ENCODE peak calls at places on chromosome 1, in six cellular contexts. S is IMR-90, V is tibial artery, Q is osteocyte, I is ovary, M is K562. J is an unnamed sample.
A peak's percentile ranks its signal among the peaks of the same experiment; 100 is the strongest.

GRCh38 chr1:109926662-109927300 is 16.1 kb downstream of the CSF1 start:
- DNase-seq in I (no peak), V (no peak), S (peak; percentile 91), M (no peak), Q (no peak), J (no peak)

GRCh38 chr1:226565476-226565875 is 16.9 kb downstream of the STUM start:
- DNase-seq in I (no peak), M (no peak), S (no peak), V (no peak), Q (no peak), J (no peak)

GRCh38 chr1:182392045-182393028 is 747 bp upstream of the GLUL start:
- DNase-seq in M (no peak), Q (peak; percentile 83), S (peak; percentile 9), I (no peak), V (peak; percentile 68), J (no peak)

GRCh38 chr1:228443395-228443794 is 26.7 kb upstream of the TRIM17 start:
- DNase-seq in M (no peak), Q (no peak), I (no peak), S (no peak), V (no peak), J (no peak)

GRCh38 chr1:214660900-214661299 is 57.9 kb downstream of the CENPF start:
- DNase-seq in Q (no peak), I (peak; percentile 53), S (peak; percentile 96), M (no peak), V (no peak), J (peak; percentile 6)

GRCh38 chr1:36322786-36323635 is 434 bp downstream of the EVA1B start:
- DNase-seq in I (peak; percentile 77), M (peak; percentile 77), V (peak; percentile 63), S (peak; percentile 59), Q (no peak), J (peak; percentile 55)

GRCh38 chr1:3071507-3072177 is 2.6 kb downstream of the PRDM16 start:
- DNase-seq in I (no peak), Q (no peak), M (no peak), S (no peak), V (no peak), J (no peak)

GRCh38 chr1:228989992-228990827 is 254.9 kb downstream of the RHOU start:
- DNase-seq in V (peak; percentile 81), Q (no peak), I (peak; percentile 59), S (no peak), M (no peak), J (no peak)

GRCh38 chr1:185996211-185996610 is 262.0 kb downstream of the HMCN1 start:
- DNase-seq in S (peak; percentile 80), Q (no peak), V (peak; percentile 87), M (no peak), I (no peak), J (no peak)

GRCh38 chr1:36387141-36387949 is 1.6 kb upstream of the STK40 start:
- DNase-seq in I (no peak), Q (no peak), V (peak; percentile 59), M (no peak), S (peak; percentile 76), J (no peak)

GRCh38 chr1:154352581-154353459 is 27.5 kb downstream of the ATP8B2 start:
- DNase-seq in I (peak; percentile 51), V (peak; percentile 50), Q (peak; percentile 89), S (peak; percentile 31), M (peak; percentile 62), J (peak; percentile 39)

GRCh38 chr1:154353966-154354365 is 28.6 kb downstream of the ATP8B2 start:
- DNase-seq in M (no peak), S (no peak), V (no peak), Q (no peak), I (no peak), J (no peak)

GRCh38 chr1:154352245-154352580 is 26.9 kb downstream of the ATP8B2 start:
- DNase-seq in Q (no peak), V (no peak), M (no peak), S (no peak), I (no peak), J (no peak)

GRCh38 chr1:154351363-154352068 is 26.2 kb downstream of the ATP8B2 start:
- DNase-seq in M (no peak), V (no peak), S (no peak), I (no peak), Q (no peak), J (no peak)

GRCh38 chr1:154353460-154353904 is 28.2 kb downstream of the ATP8B2 start:
- DNase-seq in S (peak; percentile 54), I (no peak), M (peak; percentile 73), V (no peak), Q (no peak), J (peak; percentile 19)
- TF ChIP-seq CTCF in S (peak; percentile 40), I (no peak), M (peak; percentile 52), V (peak; percentile 23), Q (peak; percentile 18), J (no peak)

GRCh38 chr1:212699104-212699838 is 369 bp downstream of the BATF3 start:
- DNase-seq in V (peak; percentile 33), Q (peak; percentile 83), M (peak; percentile 77), I (peak; percentile 10), S (peak; percentile 32), J (peak; percentile 62)
- TF ChIP-seq CTCF in V (no peak), Q (peak; percentile 65), M (peak; percentile 73), I (no peak), S (peak; percentile 65), J (peak; percentile 52)

GRCh38 chr1:26696645-26697440 is 1.0 kb downstream of the ARID1A start:
- DNase-seq in S (no peak), M (peak; percentile 56), I (peak; percentile 30), V (peak; percentile 28), Q (peak; percentile 84), J (peak; percentile 45)

GRCh38 chr1:26694597-26695416 is 1.0 kb upstream of the ARID1A start:
- DNase-seq in V (no peak), S (no peak), I (no peak), Q (no peak), M (no peak), J (no peak)

GRCh38 chr1:26694185-26694572 is 1.6 kb upstream of the ARID1A start:
- DNase-seq in V (no peak), S (no peak), Q (peak; percentile 51), M (no peak), I (no peak), J (no peak)

GRCh38 chr1:26696191-26696644 is 403 bp downstream of the ARID1A start:
- DNase-seq in Q (no peak), M (peak; percentile 82), V (no peak), I (no peak), S (no peak), J (peak; percentile 32)

GRCh38 chr1:26695417-26696190 is at the start of gene ARID1A:
- DNase-seq in M (peak; percentile 85), V (peak; percentile 93), Q (peak; percentile 99), S (peak; percentile 97), I (peak; percentile 94), J (peak; percentile 99)
- TF ChIP-seq CTCF in M (no peak), V (no peak), Q (peak; percentile 16), S (peak; percentile 12), I (peak; percentile 40), J (no peak)

GRCh38 chr1:4781646-4782045 is 127.2 kb downstream of the AJAP1 start:
- DNase-seq in S (no peak), Q (no peak), M (no peak), I (no peak), V (no peak), J (no peak)

GRCh38 chr1:4772294-4773010 is 118.0 kb downstream of the AJAP1 start:
- DNase-seq in Q (no peak), I (no peak), V (no peak), M (no peak), S (no peak), J (no peak)

GRCh38 chr1:4778056-4778455 is 123.6 kb downstream of the AJAP1 start:
- DNase-seq in Q (no peak), I (peak; percentile 78), S (no peak), V (no peak), M (peak; percentile 31), J (peak; percentile 34)
- TF ChIP-seq CTCF in Q (peak; percentile 18), I (peak; percentile 41), S (no peak), V (peak; percentile 27), M (peak; percentile 35), J (no peak)

GRCh38 chr1:156912310-156912709 is 8.1 kb upstream of the LRRC71 start:
- DNase-seq in M (no peak), I (no peak), V (no peak), Q (no peak), S (no peak), J (no peak)

GRCh38 chr1:156914440-156914856 is 6.0 kb upstream of the LRRC71 start:
- DNase-seq in M (peak; percentile 95), I (no peak), V (no peak), Q (no peak), S (peak; percentile 57), J (no peak)

GRCh38 chr1:156913809-156914387 is 6.5 kb upstream of the LRRC71 start:
- DNase-seq in I (no peak), Q (no peak), M (no peak), V (no peak), S (no peak), J (no peak)

GRCh38 chr1:156911587-156912298 is 8.7 kb upstream of the LRRC71 start:
- DNase-seq in S (no peak), I (no peak), V (no peak), Q (no peak), M (no peak), J (no peak)

GRCh38 chr1:156912861-156913808 is 7.3 kb upstream of the LRRC71 start:
- DNase-seq in V (no peak), I (no peak), M (peak; percentile 59), Q (no peak), S (no peak), J (no peak)
- TF ChIP-seq CTCF in V (no peak), I (no peak), M (peak; percentile 13), Q (no peak), S (no peak), J (no peak)

J was measured in endothelial cell.